ENCODE peak calls at places on chromosomes 3 and 15, in nine cellular contexts. A is germinal center; H is heart right ventricle; P is testis; G is iPS-NIHi11; L is T follicular helper cell; Z is cardiac fibroblast; D is naive thymus-derived CD8-positive, alpha-beta T cell; N is dorsolateral prefrontal cortex. F is an unnamed sample.

GRCh38 chr3:30355622-30356021 is 250.8 kb upstream of the TGFBR2 start:
- DNase-seq in H (no peak), A (no peak), G (no peak), N (no peak), L (no peak), Z (no peak), P (no peak), D (no peak), F (no peak)

GRCh38 chr15:22873841-22874240 is 35.4 kb downstream of the NIPA2 start:
- DNase-seq in A (no peak), L (no peak), H (no peak), Z (no peak), N (no peak), G (no peak), D (no peak), P (no peak), F (no peak)

GRCh38 chr3:149701206-149701976 is 43.6 kb upstream of the WWTR1 start:
- DNase-seq in N (no peak), D (no peak), H (no peak), A (no peak), P (no peak), L (no peak), Z (no peak), G (no peak), F (no peak)

GRCh38 chr15:65175511-65175910 is 9.6 kb downstream of the CLPX start:
- DNase-seq in P (no peak), D (no peak), L (no peak), Z (no peak), H (no peak), N (no peak), G (no peak), A (no peak), F (no peak)

GRCh38 chr3:55147856-55148720 is 220.2 kb upstream of the LRTM1 start:
- DNase-seq in G (no peak), P (no peak), D (no peak), Z (peak; percentile 39), H (no peak), A (no peak), N (no peak), L (no peak), F (peak; percentile 45)

GRCh38 chr3:150582620-150583019 is 20.5 kb upstream of the SELENOT start:
- DNase-seq in L (no peak), N (no peak), P (no peak), Z (no peak), G (no peak), H (no peak), D (no peak), A (no peak), F (no peak)

GRCh38 chr15:93034512-93034911 is 54.5 kb downstream of the RGMA start:
- DNase-seq in Z (no peak), N (no peak), P (peak; percentile 12), L (no peak), H (no peak), D (no peak), A (no peak), G (no peak), F (no peak)

GRCh38 chr3:12227833-12228232 is 61.0 kb upstream of the PPARG start:
- DNase-seq in G (no peak), D (no peak), P (no peak), Z (peak; percentile 88), L (no peak), N (no peak), A (no peak), H (no peak), F (peak; percentile 77)

GRCh38 chr3:122679467-122680291 is 960 bp upstream of the PARP14 start:
- DNase-seq in H (peak; percentile 21), L (no peak), N (no peak), A (no peak), D (no peak), P (peak; percentile 33), G (no peak), Z (peak; percentile 16), F (peak; percentile 28)

GRCh38 chr3:86793786-86794185 is 197.2 kb downstream of the VGLL3 start:
- DNase-seq in N (no peak), Z (peak; percentile 93), L (no peak), P (no peak), H (no peak), A (no peak), D (no peak), G (peak; percentile 30), F (peak; percentile 97)

GRCh38 chr3:196519738-196520122 is 4.6 kb upstream of the SMCO1 start:
- DNase-seq in D (no peak), Z (no peak), L (no peak), H (no peak), N (no peak), G (no peak), P (no peak), A (no peak), F (no peak)

GRCh38 chr3:122828281-122828680 is 33.4 kb downstream of the SLC49A4 start:
- DNase-seq in H (no peak), Z (no peak), A (no peak), D (no peak), G (no peak), L (no peak), N (no peak), P (no peak), F (no peak)

GRCh38 chr3:69199942-69200341 is 77.5 kb upstream of the LMOD3 start:
- DNase-seq in G (no peak), P (no peak), Z (no peak), D (no peak), L (no peak), A (no peak), N (no peak), H (no peak), F (no peak)

GRCh38 chr3:83034806-83035703 is 1273.6 kb upstream of the GBE1 start:
- DNase-seq in G (no peak), L (no peak), H (no peak), N (peak; percentile 13), Z (no peak), D (no peak), A (no peak), P (no peak), F (no peak)

GRCh38 chr3:34053631-34054030 is 255.2 kb downstream of the PDCD6IP start:
- DNase-seq in A (no peak), H (no peak), G (no peak), D (no peak), N (no peak), Z (peak; percentile 4), P (no peak), L (no peak), F (peak; percentile 7)

GRCh38 chr3:45968149-45968548 is 24.9 kb downstream of the CXCR6 start:
- DNase-seq in P (no peak), H (no peak), A (no peak), L (no peak), G (no peak), Z (no peak), N (no peak), D (no peak), F (no peak)

F was measured in fibroblast of pulmonary artery.